ENCODE peak calls at places on chromosomes 7 and 10, in eight cellular contexts. F is RKO; A is EH; P is GM19239; N is NCI-H2171 treated with DMSO at 0.1 percent for 48 hours; Y is activated CD8-positive, alpha-beta memory T cell treated with anti-CD3 and anti-CD28 coated beads for 24 hours; S is activated T-cell treated with anti-CD3 and anti-CD28 coated beads, Interleukin-2, amount 50 U/mL, for 24 hours; L is RPMI8226. J is an unnamed sample.

GRCh38 chr10:28328346-28328745 is 25.5 kb upstream of the MPP7 start:
- DNase-seq in S (no peak), N (no peak), L (no peak), Y (no peak), P (no peak), A (peak; percentile 44), F (no peak), J (no peak)

GRCh38 chr10:110686037-110686436 is 41.9 kb downstream of the RBM20 start:
- DNase-seq in A (peak; percentile 82), F (no peak), Y (no peak), N (no peak), L (no peak), P (no peak), S (no peak), J (no peak)

GRCh38 chr10:132186488-132187413 is at the start of gene DPYSL4:
- DNase-seq in P (peak; percentile 72), L (no peak), A (peak; percentile 19), Y (peak; percentile 70), S (peak; percentile 52), F (no peak), N (peak; percentile 3), J (no peak)

GRCh38 chr10:124671486-124672075 is 72.6 kb downstream of the FAM53B start:
- DNase-seq in P (no peak), L (no peak), Y (no peak), S (no peak), N (no peak), F (peak; percentile 69), A (peak; percentile 8), J (no peak)

GRCh38 chr7:101159696-101160674 is 5.4 kb downstream of the VGF start:
- DNase-seq in S (no peak), L (no peak), A (peak; percentile 55), F (peak; percentile 83), N (no peak), Y (no peak), P (no peak), J (no peak)

GRCh38 chr7:149598721-149599308 is 101.2 kb upstream of the ZNF746 start:
- DNase-seq in P (no peak), N (no peak), A (peak; percentile 41), L (peak; percentile 39), F (peak; percentile 61), Y (no peak), S (no peak), J (peak; percentile 80)

GRCh38 chr10:6023661-6024333 is 38.4 kb downstream of the IL2RA start:
- DNase-seq in N (no peak), A (peak; percentile 94), Y (peak; percentile 54), F (no peak), S (peak; percentile 23), L (no peak), P (no peak), J (no peak)

GRCh38 chr7:5425507-5426225 is 2.0 kb upstream of the TNRC18 start:
- DNase-seq in A (peak; percentile 91), N (peak; percentile 92), Y (peak; percentile 59), P (no peak), S (peak; percentile 39), F (peak; percentile 91), L (peak; percentile 59), J (no peak)

GRCh38 chr7:125563557-125563956 is 633.9 kb upstream of the POT1 start:
- DNase-seq in S (no peak), P (no peak), L (peak; percentile 37), N (no peak), F (no peak), A (no peak), Y (no peak), J (no peak)

J was measured in Karpas-422.